ENCODE peak calls at places on chromosome 4, in six cellular contexts. U is CD8-positive, alpha-beta T cell; T is RWPE2; V is astrocyte of the spinal cord; R is mammary epithelial cell; Z is cardiac muscle cell. C is an unnamed sample.

GRCh38 chr4:109462802-109463201 is 29.2 kb downstream of the SEC24B start:
- DNase-seq in U (no peak), T (no peak), V (no peak), R (peak), Z (no peak), C (no peak)

GRCh38 chr4:72555377-72555831 is 13.6 kb downstream of the ADAMTS3 start:
- DNase-seq in U (no peak), T (no peak), V (no peak), R (no peak), Z (no peak), C (no peak)

GRCh38 chr4:187128971-187129370 is 405.3 kb upstream of the FAT1 start:
- DNase-seq in U (no peak), T (no peak), V (peak), R (peak), Z (no peak), C (peak)

GRCh38 chr4:84498203-84499026 is 677 bp downstream of the NKX6-1 start:
- DNase-seq in U (no peak), T (no peak), V (peak), R (peak), Z (peak), C (peak)

GRCh38 chr4:132328761-132329160 is 820.3 kb upstream of the PCDH10 start:
- DNase-seq in U (no peak), T (no peak), V (no peak), R (no peak), Z (no peak), C (peak)

GRCh38 chr4:111066887-111067286 is 444.0 kb upstream of the PITX2 start:
- DNase-seq in U (no peak), T (no peak), V (peak), R (peak), Z (no peak), C (peak)

GRCh38 chr4:25088342-25088952 is 57.7 kb upstream of the LGI2 start:
- DNase-seq in U (no peak), T (no peak), V (no peak), R (no peak), Z (no peak), C (peak)

GRCh38 chr4:127709456-127709855 is 20.7 kb upstream of the SLC25A31 start:
- DNase-seq in U (no peak), T (no peak), V (no peak), R (peak), Z (peak), C (peak)

GRCh38 chr4:82320351-82320750 is 53.4 kb downstream of the HNRNPD start:
- DNase-seq in U (no peak), T (no peak), V (no peak), R (no peak), Z (no peak), C (peak)

GRCh38 chr4:5462896-5463295 is 245.5 kb downstream of the EVC2 start:
- DNase-seq in U (no peak), T (no peak), V (no peak), R (no peak), Z (no peak), C (no peak)

GRCh38 chr4:48138936-48139335 is 4.9 kb upstream of the TXK start:
- DNase-seq in U (no peak), T (no peak), V (no peak), R (no peak), Z (no peak), C (no peak)

GRCh38 chr4:71974681-71975080 is 57.1 kb upstream of the NPFFR2 start:
- DNase-seq in U (no peak), T (no peak), V (peak), R (peak), Z (peak), C (peak)

GRCh38 chr4:26197018-26197779 is 123.6 kb upstream of the RBPJ start:
- DNase-seq in U (peak), T (peak), V (peak), R (peak), Z (peak), C (peak)

GRCh38 chr4:25509656-25510055 is 132.6 kb downstream of the ANAPC4 start:
- DNase-seq in U (no peak), T (no peak), V (no peak), R (no peak), Z (no peak), C (no peak)

GRCh38 chr4:48484494-48485168 is 1.5 kb downstream of the SLC10A4 start:
- DNase-seq in U (no peak), T (no peak), V (no peak), R (no peak), Z (no peak), C (no peak)

GRCh38 chr4:78517050-78517652 is 34.4 kb upstream of the ANXA3 start:
- DNase-seq in U (no peak), T (no peak), V (peak), R (peak), Z (peak), C (peak)

GRCh38 chr4:156829194-156829593 is 142.4 kb downstream of the PDGFC start:
- DNase-seq in U (no peak), T (no peak), V (no peak), R (peak), Z (peak), C (peak)

GRCh38 chr4:2651546-2651945 is 104.6 kb downstream of the TNIP2 start:
- DNase-seq in U (no peak), T (no peak), V (no peak), R (no peak), Z (no peak), C (no peak)

GRCh38 chr4:129014566-129015509 is 78.5 kb downstream of the SCLT1 start:
- DNase-seq in U (no peak), T (no peak), V (no peak), R (no peak), Z (no peak), C (no peak)

GRCh38 chr4:74440356-74440755 is 4.6 kb upstream of the AREG start:
- DNase-seq in U (no peak), T (peak), V (no peak), R (peak), Z (no peak), C (peak)

GRCh38 chr4:8305851-8306361 is 36.4 kb downstream of the HTRA3 start:
- DNase-seq in U (no peak), T (peak), V (no peak), R (no peak), Z (no peak), C (peak)

GRCh38 chr4:25590171-25590570 is 65.5 kb upstream of the SLC34A2 start:
- DNase-seq in U (no peak), T (no peak), V (no peak), R (no peak), Z (no peak), C (peak)

GRCh38 chr4:185003596-185004351 is 14.5 kb upstream of the HELT start:
- DNase-seq in U (no peak), T (no peak), V (no peak), R (no peak), Z (no peak), C (no peak)

GRCh38 chr4:185004562-185005208 is 13.6 kb upstream of the HELT start:
- DNase-seq in U (no peak), T (no peak), V (peak), R (no peak), Z (no peak), C (peak)

GRCh38 chr4:185002784-185003183 is 15.5 kb upstream of the HELT start:
- DNase-seq in U (no peak), T (no peak), V (no peak), R (no peak), Z (no peak), C (no peak)

DNA sequence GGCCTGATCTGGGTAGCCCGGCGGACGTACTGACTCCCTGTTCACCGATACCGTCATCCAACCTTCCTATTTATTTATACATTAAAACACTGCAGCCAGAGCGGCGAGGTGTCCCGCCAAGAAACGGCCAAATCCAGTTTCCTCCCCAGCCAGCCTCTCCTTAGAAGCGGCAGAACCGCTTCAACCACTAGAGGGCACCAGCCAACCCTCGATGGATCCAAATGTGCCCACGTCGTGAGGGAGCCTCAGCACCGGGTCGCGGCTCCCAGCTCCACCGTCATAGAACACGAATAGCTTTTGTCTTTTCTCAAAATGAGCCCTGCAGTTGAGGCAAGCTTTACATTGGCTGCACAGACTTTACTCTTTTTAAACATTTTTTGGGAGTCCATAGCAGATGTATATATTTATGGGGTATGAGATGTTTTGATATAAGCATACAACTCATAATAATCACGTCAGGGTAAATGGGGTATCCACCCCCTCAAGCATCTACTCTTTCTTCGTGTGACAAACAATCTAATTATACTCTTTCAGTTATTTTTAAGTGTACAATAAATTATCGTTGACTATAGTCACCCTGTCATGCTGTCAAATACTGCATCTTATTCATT is 13.0 kb upstream of the HELT start:
- DNase-seq in U (peak), T (no peak), V (peak), R (peak), Z (peak), C (peak)
- H3K4me3 ChIP-seq in U (no peak), T (no peak), V (peak), R (no peak), Z (peak), C (peak)

GRCh38 chr4:1154126-1154522 is 18.3 kb downstream of the SPON2 start:
- DNase-seq in U (no peak), T (no peak), V (no peak), R (no peak), Z (no peak), C (no peak)

GRCh38 chr4:1156069-1156468 is 16.3 kb downstream of the SPON2 start:
- DNase-seq in U (no peak), T (no peak), V (no peak), R (no peak), Z (no peak), C (no peak)

GRCh38 chr4:1154523-1155182 is 17.7 kb downstream of the SPON2 start:
- DNase-seq in U (no peak), T (no peak), V (no peak), R (no peak), Z (peak), C (no peak)

GRCh38 chr4:1153567-1154090 is 18.8 kb downstream of the SPON2 start:
- DNase-seq in U (no peak), T (no peak), V (no peak), R (no peak), Z (no peak), C (no peak)

DNA sequence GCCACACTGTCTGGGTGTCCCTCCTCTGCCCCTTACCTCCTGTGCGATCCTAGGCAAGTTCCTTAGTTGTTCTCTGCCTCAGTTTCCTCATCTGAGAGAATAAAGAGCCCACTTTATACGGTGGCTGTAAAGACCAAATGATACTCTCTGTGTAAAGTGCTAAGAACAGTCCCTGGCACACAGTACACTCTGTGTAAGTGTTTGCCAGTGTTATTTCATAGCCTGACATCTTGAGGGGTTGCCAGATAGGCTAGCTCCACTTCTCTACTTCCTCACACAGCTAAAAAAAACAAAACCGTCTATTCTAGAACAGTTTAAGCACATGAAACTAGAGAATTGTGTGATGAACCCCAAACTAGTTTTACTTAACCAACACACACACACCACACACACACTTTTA is 17.1 kb downstream of the SPON2 start:
- DNase-seq in U (no peak), T (no peak), V (no peak), R (no peak), Z (no peak), C (no peak)
- H3K4me3 ChIP-seq in U (no peak), T (no peak), V (no peak), R (no peak), Z (no peak), C (no peak)

DNA sequence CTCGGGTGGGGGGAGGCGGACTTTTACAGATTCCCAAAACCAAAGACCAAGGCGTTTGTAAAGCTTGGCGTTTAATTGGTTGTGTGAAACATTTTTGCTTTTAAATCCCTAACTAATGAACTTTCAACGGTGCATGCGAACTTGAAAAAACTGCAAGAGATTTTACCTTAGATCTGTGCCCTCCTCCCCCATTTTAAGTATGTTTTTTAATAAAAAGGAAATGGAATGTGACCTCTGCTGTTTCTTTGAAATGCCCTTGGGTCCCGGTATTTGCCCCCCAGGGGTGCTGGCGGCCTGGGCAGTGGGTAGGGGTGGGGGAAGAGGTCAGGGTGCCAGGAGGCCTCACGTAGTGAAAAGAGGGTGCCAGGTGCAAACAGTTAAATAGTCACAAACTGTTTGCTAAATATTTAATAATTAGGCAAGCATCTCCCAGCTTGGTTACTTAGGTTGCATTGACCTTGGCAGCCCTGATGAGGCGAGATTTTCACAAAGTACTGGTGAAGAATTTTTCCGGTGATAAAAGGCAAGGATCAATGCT is 209.8 kb downstream of the NWD2 start:
- DNase-seq in U (no peak), T (no peak), V (no peak), R (no peak), Z (no peak), C (no peak)
- H3K4me3 ChIP-seq in U (peak), T (peak), V (peak), R (no peak), Z (peak), C (no peak)

GRCh38 chr4:142350886-142351285 is 495.2 kb downstream of the INPP4B start:
- DNase-seq in U (no peak), T (no peak), V (peak), R (no peak), Z (peak), C (peak)
- H3K4me3 ChIP-seq in U (no peak), T (no peak), V (no peak), R (no peak), Z (no peak), C (no peak)

GRCh38 chr4:150136481-150136880 is 58.2 kb downstream of the DCLK2 start:
- DNase-seq in U (no peak), T (no peak), V (peak), R (no peak), Z (peak), C (peak)
- H3K4me3 ChIP-seq in U (no peak), T (no peak), V (no peak), R (no peak), Z (no peak), C (no peak)

GRCh38 chr4:185211641-185212040 is 2.2 kb downstream of the SNX25 start:
- DNase-seq in U (no peak), T (no peak), V (no peak), R (no peak), Z (no peak), C (no peak)
- H3K4me3 ChIP-seq in U (no peak), T (no peak), V (peak), R (peak), Z (peak), C (no peak)

DNA sequence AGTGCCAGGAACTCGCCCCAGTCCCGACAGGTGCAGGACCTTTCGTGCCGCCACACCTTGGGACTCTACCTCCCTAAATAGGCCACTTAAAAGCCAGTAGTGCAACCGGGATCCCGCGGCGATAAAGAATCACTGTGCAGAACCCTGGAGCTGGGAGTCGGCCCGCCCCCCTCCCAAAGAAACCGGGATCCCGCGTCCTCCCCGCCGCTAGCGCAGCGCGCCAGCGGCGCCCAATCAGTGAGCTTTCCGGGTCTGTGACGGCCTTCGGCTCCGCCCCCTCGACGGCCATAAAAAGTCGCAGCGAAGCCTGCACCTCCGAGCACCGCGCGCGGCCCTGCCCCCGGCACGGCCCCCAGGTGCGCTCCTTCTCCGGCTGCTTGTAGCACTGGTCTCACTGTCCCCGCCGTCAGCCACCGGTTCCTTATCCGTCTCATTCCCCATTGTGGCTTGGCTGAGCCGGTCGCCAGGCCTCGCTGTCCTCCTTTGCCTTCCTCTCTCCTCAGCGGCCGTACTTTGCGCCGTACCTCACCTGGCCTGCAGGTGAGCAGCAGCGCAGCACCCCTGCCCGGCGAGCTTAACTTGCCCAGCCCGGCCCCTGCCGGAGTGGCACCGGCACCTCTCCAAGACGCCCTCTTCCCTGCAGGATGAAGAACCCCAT is at the start of gene LRAT:
- DNase-seq in U (no peak), T (peak), V (peak), R (peak), Z (no peak), C (no peak)
- H3K4me3 ChIP-seq in U (peak), T (peak), V (peak), R (peak), Z (peak), C (peak)

GRCh38 chr4:6859543-6859942 is 50.1 kb upstream of the TBC1D14 start:
- DNase-seq in U (no peak), T (no peak), V (no peak), R (no peak), Z (no peak), C (no peak)
- H3K4me3 ChIP-seq in U (no peak), T (no peak), V (no peak), R (no peak), Z (no peak), C (no peak)

GRCh38 chr4:176883681-176884418 is 91.1 kb upstream of the VEGFC start:
- DNase-seq in U (no peak), T (no peak), V (peak), R (peak), Z (peak), C (peak)
- H3K4me3 ChIP-seq in U (no peak), T (no peak), V (peak), R (no peak), Z (no peak), C (peak)

DNA sequence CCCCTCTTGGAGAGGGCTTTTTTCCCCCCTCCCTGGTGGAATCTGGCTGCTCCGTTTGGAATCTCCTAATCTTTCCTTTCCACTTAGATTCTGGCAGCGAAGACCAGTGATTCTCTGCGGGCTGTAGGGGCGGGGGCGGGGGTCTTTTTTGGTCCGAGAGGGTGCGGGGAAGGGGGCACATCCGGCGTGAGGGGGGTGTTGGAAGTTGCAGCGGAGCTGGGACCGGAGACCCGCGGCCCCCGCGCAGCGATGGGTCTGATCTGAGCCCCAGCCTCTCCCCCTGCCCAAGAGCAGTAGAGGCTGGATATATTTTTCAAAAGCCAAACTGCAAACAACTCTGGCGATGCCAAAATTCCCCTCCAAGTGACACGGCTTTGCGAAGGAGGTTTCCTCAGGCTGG is 307 bp downstream of the GRID2 start:
- DNase-seq in U (no peak), T (no peak), V (no peak), R (no peak), Z (no peak), C (no peak)
- H3K4me3 ChIP-seq in U (no peak), T (peak), V (peak), R (no peak), Z (peak), C (no peak)